ENCODE peak calls at places on chromosomes 7 and 10, in eight cellular contexts. V is PC-3, G is SK-N-SH, I is HCT116, Z is hepatocyte, U is GM23338, W is MM.1S, J is PC-9. R is an unnamed sample. For H3K9me2, the result is how much of the 10 kb centered on the place peaks cover.

GRCh38 chr7:123538189-123538714 is 3.9 kb upstream of the IQUB start:
- DNase-seq in G (no peak), Z (peak), J (no peak), V (peak), I (peak), U (no peak), W (no peak), R (no peak)

GRCh38 chr10:131195552-131196159 is 115.9 kb downstream of the TCERG1L start:
- DNase-seq in U (no peak), J (no peak), W (no peak), Z (no peak), I (no peak), V (no peak), G (no peak), R (no peak)

GRCh38 chr7:42237162-42237821 is at the start of gene GLI3:
- DNase-seq in U (peak), J (peak), I (no peak), V (peak), Z (peak), W (peak), G (peak), R (no peak)

GRCh38 chr7:54846272-54846671 is 87.3 kb upstream of the SEC61G start:
- DNase-seq in U (no peak), G (no peak), Z (no peak), V (no peak), I (no peak), W (no peak), J (no peak), R (no peak)

GRCh38 chr10:57696641-57697040 is 571.1 kb downstream of the IPMK start:
- DNase-seq in U (no peak), W (no peak), J (no peak), I (no peak), Z (peak), G (no peak), V (peak), R (no peak)

GRCh38 chr7:42978496-42978895 is 46.3 kb downstream of the MRPL32 start:
- DNase-seq in Z (no peak), W (no peak), V (no peak), U (no peak), J (no peak), G (no peak), I (no peak), R (no peak)

GRCh38 chr7:35773994-35774393 is 26.9 kb upstream of the SEPTIN7 start:
- DNase-seq in J (no peak), W (no peak), Z (no peak), V (no peak), U (no peak), I (no peak), G (no peak), R (no peak)

GRCh38 chr10:116836087-116836486 is 13.2 kb upstream of the ENO4 start:
- DNase-seq in V (no peak), I (no peak), U (peak), Z (no peak), G (no peak), W (no peak), J (no peak), R (no peak)

GRCh38 chr10:43229208-43230061 is 37.4 kb downstream of the RASGEF1A start:
- DNase-seq in J (peak), V (no peak), W (no peak), G (peak), Z (peak), U (peak), I (no peak), R (no peak)

GRCh38 chr7:136086712-136087111 is 109.6 kb upstream of the MTPN start:
- DNase-seq in I (peak), V (peak), Z (peak), U (peak), J (peak), G (peak), W (peak), R (peak)

GRCh38 chr10:13100349-13101294 is 659 bp downstream of the OPTN start:
- DNase-seq in Z (peak), U (peak), J (peak), W (peak), V (peak), G (no peak), I (no peak), R (no peak)

GRCh38 chr10:13102002-13102794 is 2.2 kb downstream of the OPTN start:
- DNase-seq in G (no peak), U (no peak), V (no peak), J (no peak), I (no peak), W (peak), Z (peak), R (no peak)

GRCh38 chr10:13099666-13100348 is at the start of gene OPTN:
- DNase-seq in Z (peak), I (peak), U (peak), G (peak), W (peak), J (peak), V (peak), R (peak)

GRCh38 chr10:13095929-13096328 is 4.0 kb upstream of the OPTN start:
- DNase-seq in I (no peak), W (no peak), G (no peak), V (no peak), U (no peak), J (no peak), Z (no peak), R (no peak)

DNA sequence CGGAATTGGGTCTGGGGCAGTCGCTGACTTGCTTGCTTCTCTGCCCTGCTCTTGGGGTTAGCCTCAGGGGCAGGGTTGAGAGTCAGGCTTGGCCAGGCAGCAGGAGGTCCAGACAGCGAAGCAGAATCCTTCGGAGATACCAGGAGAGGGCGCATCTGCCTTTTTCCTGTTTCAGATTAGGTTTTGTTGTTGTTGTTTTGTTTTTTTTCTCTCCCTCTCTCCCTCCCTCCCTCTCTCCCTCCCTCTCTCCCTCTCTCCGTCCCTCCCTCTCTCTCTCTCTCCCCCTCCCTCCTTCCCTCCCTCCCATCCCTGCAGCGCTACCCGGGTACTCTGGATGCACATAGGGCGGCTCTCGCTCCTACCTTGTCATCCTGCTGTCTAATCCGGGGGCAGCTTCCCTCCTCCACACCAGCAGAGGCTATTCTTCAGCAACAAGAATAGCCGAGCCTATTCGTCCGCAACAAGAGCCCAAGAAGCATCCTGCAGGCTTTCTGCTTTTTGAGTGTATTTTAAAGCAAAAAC is 758 bp upstream of the OPTN start:
- DNase-seq in I (peak), Z (peak), W (peak), V (peak), J (peak), U (peak), G (peak), R (peak)
- TF ChIP-seq CTCF in I (peak), Z (peak), W (no peak), V (no peak), J (no peak), U (peak), G (peak), R (peak)

DNA sequence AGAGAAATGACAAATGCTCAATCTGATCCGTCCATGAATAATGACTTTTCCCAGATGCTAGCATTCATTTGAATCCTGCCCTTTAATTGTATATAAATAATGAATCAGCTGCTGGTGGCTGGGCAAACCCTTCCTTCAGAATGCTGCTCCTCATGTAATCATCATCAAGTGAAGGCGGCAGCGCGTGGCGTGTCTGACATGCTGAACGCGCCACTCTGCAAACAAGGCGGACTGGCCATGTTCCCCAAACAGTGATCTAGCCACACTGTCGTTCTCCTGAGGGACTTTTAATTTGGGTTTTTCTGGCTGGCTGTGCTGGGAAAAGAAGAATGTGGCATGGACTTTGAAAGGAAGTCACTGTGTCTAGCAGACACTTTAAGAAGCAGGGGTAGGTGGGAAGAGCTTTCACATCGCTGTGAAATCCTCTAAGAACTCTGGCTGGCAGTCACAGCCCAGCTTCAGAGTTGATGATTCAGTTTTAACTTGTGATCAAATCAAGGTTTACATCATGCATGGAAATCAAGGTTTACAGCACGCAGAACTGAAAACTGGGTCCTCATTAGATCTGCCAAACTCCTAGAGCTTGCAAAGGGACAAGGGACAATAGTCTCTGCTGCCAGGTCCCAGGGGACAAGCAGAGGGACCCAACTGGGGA is 70.6 kb downstream of the BEND7 start:
- DNase-seq in G (no peak), J (no peak), V (no peak), Z (no peak), W (no peak), U (no peak), I (no peak), R (no peak)
- H3K9me2 ChIP-seq in G (under half), J (under half), V (under half), Z (under half), W (under half), U (under half), I (under half), R (under half)

GRCh38 chr7:134612197-134612596 is 34.5 kb upstream of the BPGM start:
- DNase-seq in V (peak), G (no peak), U (no peak), W (peak), Z (no peak), I (no peak), J (no peak), R (no peak)
- TF ChIP-seq CTCF in V (peak), G (no peak), U (peak), W (peak), Z (no peak), I (peak), J (no peak), R (no peak)

DNA sequence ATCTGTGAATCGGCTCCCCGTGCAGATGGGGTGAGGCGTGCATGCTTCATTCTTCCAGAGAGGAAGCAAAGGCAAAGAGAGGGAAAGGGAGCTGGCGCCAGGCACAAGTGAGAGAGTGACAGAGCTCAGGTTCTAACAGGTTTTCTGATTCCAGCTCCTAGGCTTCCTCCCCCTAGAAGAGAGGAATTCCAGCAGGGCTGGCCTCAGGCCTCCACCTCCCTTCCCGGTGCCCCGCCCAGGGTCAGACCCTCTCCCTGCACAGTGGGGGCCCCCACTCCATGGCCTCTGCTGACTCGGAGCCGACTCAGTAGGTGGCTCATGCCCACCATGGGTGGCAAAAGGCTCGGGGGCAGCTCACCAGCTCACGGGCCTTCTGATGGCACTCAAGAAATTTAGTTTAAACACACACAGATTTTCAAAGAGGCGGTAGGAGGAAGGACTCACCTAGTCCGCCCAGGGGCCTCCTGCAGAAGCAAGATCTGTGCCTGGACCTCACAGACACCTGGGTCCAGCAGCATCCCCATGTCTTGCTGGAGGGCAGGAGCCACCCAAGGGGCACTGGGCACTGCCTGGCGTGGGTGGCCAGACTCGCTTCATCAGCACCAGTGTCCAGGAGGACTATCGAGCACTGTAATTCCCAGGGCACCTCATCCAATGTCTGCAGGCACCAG is 183.5 kb downstream of the MAD1L1 start:
- DNase-seq in G (no peak), W (no peak), U (no peak), I (no peak), V (no peak), J (no peak), Z (no peak), R (no peak)
- H3K9me2 ChIP-seq in G (under half), W (under half), U (under half), I (under half), V (under half), J (under half), Z (under half), R (under half)

GRCh38 chr10:33290286-33291052 is 44.0 kb downstream of the NRP1 start:
- DNase-seq in W (no peak), U (peak), G (no peak), J (peak), V (no peak), I (no peak), Z (no peak), R (no peak)
- TF ChIP-seq CTCF in W (no peak), U (peak), G (peak), J (no peak), V (no peak), I (peak), Z (peak), R (peak)

GRCh38 chr7:51139796-51140195 is 176.8 kb downstream of the COBL start:
- DNase-seq in V (peak), Z (no peak), U (no peak), J (peak), G (no peak), W (no peak), I (no peak), R (no peak)

GRCh38 chr7:51135576-51135975 is 181.0 kb downstream of the COBL start:
- DNase-seq in J (no peak), G (no peak), Z (no peak), V (no peak), I (no peak), U (no peak), W (no peak), R (no peak)

GRCh38 chr7:51140203-51140938 is 176.2 kb downstream of the COBL start:
- DNase-seq in G (no peak), U (no peak), V (no peak), Z (no peak), W (no peak), J (no peak), I (no peak), R (no peak)

GRCh38 chr7:51141451-51141971 is 175.1 kb downstream of the COBL start:
- DNase-seq in I (no peak), J (peak), G (no peak), U (peak), Z (peak), W (peak), V (peak), R (peak)

DNA sequence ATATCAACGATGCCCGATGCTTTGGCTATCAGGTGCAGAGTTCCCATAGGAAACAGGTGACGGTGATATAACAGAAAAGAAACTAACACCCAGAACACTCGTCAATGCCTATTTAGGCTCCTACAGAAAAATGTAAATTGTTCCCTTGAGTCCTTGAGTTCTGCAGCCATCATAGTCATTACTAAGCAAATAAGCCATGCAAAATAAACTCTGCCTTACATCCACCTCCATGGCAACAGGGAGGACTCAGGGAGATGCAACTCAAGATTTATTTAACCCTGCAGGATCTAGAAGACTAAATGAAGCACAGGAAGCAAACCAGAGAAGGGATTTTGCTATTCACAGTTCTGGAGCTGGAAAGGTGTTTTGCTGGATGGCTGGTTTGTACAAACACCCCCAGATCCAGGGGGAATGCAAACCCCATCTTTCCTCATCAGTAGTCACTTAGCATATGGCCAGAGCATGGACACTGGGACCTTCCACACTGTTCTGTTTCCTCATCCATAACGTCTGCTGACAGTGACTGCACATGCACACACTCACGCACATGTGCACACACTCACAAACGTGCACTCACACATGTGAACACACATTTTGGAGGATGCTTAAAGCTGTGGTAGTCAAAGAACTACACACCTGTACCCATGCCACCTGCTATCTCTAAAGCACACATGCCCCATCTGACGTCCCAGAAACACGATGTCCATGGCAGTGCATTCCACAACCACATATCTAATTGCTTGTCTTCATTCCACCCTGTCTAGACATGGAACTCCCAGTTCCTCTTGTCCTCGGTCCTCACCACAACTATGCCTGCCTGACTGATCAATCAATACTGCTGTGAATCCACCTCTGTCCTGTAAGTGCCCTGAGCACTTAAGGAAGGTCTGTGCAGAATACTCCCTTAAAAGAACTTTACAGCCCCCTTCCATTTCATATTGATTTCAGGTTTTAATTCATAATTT is 178.2 kb downstream of the COBL start:
- DNase-seq in J (no peak), G (no peak), I (no peak), W (no peak), U (no peak), V (no peak), Z (no peak), R (no peak)
- H3K9me2 ChIP-seq in J (under half), G (under half), I (under half), W (under half), U (under half), V (under half), Z (under half), R (under half)

DNA sequence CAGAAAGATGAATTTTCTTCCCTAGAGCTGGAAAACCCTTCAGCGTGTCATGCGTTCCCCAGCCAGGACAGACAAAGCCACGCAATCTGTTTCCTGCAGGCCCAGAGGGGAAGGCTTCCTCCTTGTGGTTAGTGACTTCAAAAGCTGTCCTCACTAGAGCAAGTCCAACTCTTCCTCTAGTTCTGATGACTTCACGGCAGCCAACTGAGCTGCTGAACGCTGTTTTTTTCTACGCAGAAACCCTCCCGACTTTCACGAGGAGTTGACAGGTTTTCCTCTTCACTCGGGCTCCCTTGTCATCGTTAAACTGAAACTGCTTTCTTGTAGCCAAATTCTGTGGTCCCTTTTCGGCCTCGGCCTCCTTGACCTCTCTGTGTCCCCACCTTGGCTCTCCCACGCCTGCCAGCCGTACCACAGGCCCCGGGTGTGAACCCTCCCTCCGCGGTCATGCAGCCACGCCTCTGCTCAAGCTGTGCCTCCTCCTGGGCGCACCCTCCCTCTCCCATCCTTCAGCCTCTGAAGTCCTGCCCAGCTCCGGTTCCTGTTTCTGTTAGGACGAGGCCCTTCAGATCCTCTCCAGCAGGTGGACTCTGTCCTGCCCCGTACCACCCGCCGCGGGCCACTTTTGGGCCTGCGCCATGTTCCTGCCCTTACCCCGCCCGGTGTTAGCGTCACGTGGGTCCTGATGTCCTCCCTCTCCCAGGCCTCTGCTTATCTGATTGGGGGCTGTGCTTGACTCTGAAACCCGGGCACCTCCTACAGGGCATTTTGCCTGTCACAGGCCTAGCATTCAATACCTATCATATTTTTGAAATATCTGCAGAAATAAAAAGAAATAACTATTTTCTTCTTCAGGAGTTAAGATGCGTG is 39.3 kb downstream of the CUX1 start:
- DNase-seq in V (peak), G (peak), U (peak), I (peak), W (peak), Z (peak), J (peak), R (peak)
- TF ChIP-seq CTCF in V (peak), G (peak), U (no peak), I (peak), W (peak), Z (peak), J (peak), R (peak)

DNA sequence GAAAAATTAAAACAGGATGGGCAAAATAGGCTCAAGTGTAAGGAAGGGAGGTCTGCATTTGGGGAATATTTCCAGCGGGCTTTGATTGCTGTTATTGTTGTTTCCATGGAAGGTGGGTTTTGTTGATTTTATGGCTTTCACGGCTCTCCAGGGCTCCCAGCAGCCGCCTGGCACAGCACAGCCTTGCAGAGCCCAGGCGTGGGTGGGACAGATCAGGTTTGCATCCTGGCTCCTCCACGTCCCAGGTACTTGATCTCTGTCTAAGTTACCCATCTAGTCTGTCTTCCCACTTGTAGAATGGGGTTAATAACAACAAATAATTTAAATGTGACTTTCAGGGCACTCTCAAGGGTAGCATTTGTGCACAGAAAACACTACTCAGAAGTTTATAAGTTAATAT is 45.2 kb downstream of the HTR5A start:
- DNase-seq in Z (no peak), U (no peak), V (no peak), W (no peak), G (no peak), J (no peak), I (no peak), R (no peak)
- H3K9me2 ChIP-seq in Z (under half), U (under half), V (under half), W (under half), G (under half), J (under half), I (under half), R (under half)

GRCh38 chr10:33335800-33336605 is 1.5 kb upstream of the NRP1 start:
- DNase-seq in U (peak), W (no peak), G (peak), V (peak), I (no peak), Z (peak), J (peak), R (no peak)

GRCh38 chr10:33334839-33335549 is 527 bp upstream of the NRP1 start:
- DNase-seq in V (peak), U (peak), J (peak), W (peak), Z (peak), G (peak), I (peak), R (no peak)

GRCh38 chr10:33335550-33335799 is 1.0 kb upstream of the NRP1 start:
- DNase-seq in U (peak), W (no peak), Z (no peak), G (no peak), V (peak), J (no peak), I (no peak), R (no peak)

GRCh38 chr10:33336606-33337334 is 2.3 kb upstream of the NRP1 start:
- DNase-seq in G (peak), V (peak), W (no peak), I (no peak), Z (peak), J (peak), U (peak), R (no peak)

GRCh38 chr10:33337335-33337854 is 2.9 kb upstream of the NRP1 start:
- DNase-seq in W (no peak), U (no peak), V (peak), I (no peak), Z (peak), G (no peak), J (no peak), R (no peak)
- TF ChIP-seq CTCF in W (no peak), U (no peak), V (no peak), I (no peak), Z (no peak), G (peak), J (no peak), R (no peak)